ENCODE peak calls at places on chromosomes 1 and 21, in four cellular contexts. W is right lobe of liver, Q is Right ventricle myocardium inferior, F is spleen. L is an unnamed sample.

GRCh38 chr1:27569088-27569459 is 34.9 kb downstream of the AHDC1 start:
- DNase-seq in Q (peak), F (no peak), W (no peak), L (no peak)

GRCh38 chr1:177302365-177303044 is 131.7 kb downstream of the BRINP2 start:
- DNase-seq in W (no peak), F (no peak), Q (peak), L (no peak)

GRCh38 chr1:2271134-2271785 is 43.1 kb downstream of the SKI start:
- DNase-seq in Q (peak), W (peak), F (no peak), L (no peak)

GRCh38 chr1:184945678-184946412 is 28.5 kb downstream of the NIBAN1 start:
- DNase-seq in W (no peak), Q (no peak), F (no peak), L (no peak)

GRCh38 chr1:169106095-169106920 is at the start of gene ATP1B1:
- DNase-seq in Q (peak), W (peak), F (peak), L (peak)

GRCh38 chr1:246210751-246211150 is 296.3 kb downstream of the SMYD3 start:
- DNase-seq in Q (no peak), W (peak), F (no peak), L (no peak)

GRCh38 chr1:183148599-183148998 is 37.5 kb upstream of the LAMC2 start:
- DNase-seq in Q (no peak), W (no peak), F (no peak), L (no peak)

GRCh38 chr21:45849651-45850050 is 131.9 kb upstream of the COL6A1 start:
- DNase-seq in W (no peak), F (peak), Q (no peak), L (no peak)

GRCh38 chr1:192147626-192148025 is 10.6 kb upstream of the RGS18 start:
- DNase-seq in W (no peak), F (no peak), Q (no peak), L (no peak)

GRCh38 chr1:11052839-11053757 is 6.1 kb upstream of the MASP2 start:
- DNase-seq in Q (no peak), F (no peak), W (no peak), L (no peak)

L was measured in stimulated activated effector memory CD8-positive, alpha-beta T cell treated with anti-CD3 and anti-CD28 coated beads, Interleukin-12 subunit alpha, Interleukin-12 subunit beta, amount 100 ng/mL, for 72 hours.